ENCODE peak calls at places on chromosomes 7 and 10, in four cellular contexts. V is cardiac fibroblast, M is ovary, O is PC-3. X is an unnamed sample.

GRCh38 chr7:77866791-77867190 is 68.2 kb downstream of the PHTF2 start:
- DNase-seq in V (peak; percentile 46), M (no peak), O (peak; percentile 44), X (peak; percentile 49)

GRCh38 chr7:30859202-30859939 is 52.3 kb upstream of the AQP1 start:
- DNase-seq in V (no peak), M (no peak), O (no peak), X (no peak)

GRCh38 chr7:129664029-129665012 is 52.8 kb downstream of the NRF1 start:
- DNase-seq in V (peak; percentile 85), M (no peak), O (peak; percentile 68), X (peak; percentile 82)

GRCh38 chr7:100044719-100045118 is 4.9 kb upstream of the ZSCAN21 start:
- DNase-seq in V (no peak), M (no peak), O (peak; percentile 44), X (no peak)

GRCh38 chr10:28711079-28711478 is 33.8 kb downstream of the BAMBI start:
- DNase-seq in V (no peak), M (no peak), O (peak; percentile 14), X (no peak)

GRCh38 chr10:62005281-62005680 is 103.8 kb downstream of the ARID5B start:
- DNase-seq in V (no peak), M (no peak), O (no peak), X (peak; percentile 86)

GRCh38 chr10:110208614-110209398 is 1.4 kb downstream of the MXI1 start:
- DNase-seq in V (peak; percentile 48), M (peak; percentile 61), O (peak; percentile 27), X (peak; percentile 57)

GRCh38 chr10:19791032-19791431 is 25.2 kb upstream of the PLXDC2 start:
- DNase-seq in V (peak; percentile 50), M (no peak), O (peak; percentile 4), X (peak; percentile 12)

GRCh38 chr7:16644987-16645592 is 464 bp downstream of the ANKMY2 start:
- DNase-seq in V (peak; percentile 38), M (peak; percentile 58), O (no peak), X (peak; percentile 43)

GRCh38 chr7:45696476-45696875 is 122.3 kb downstream of the ADCY1 start:
- DNase-seq in V (no peak), M (no peak), O (no peak), X (no peak)

GRCh38 chr7:150378115-150378852 is 846 bp upstream of the ZNF775 start:
- DNase-seq in V (peak; percentile 83), M (peak; percentile 69), O (peak; percentile 54), X (peak; percentile 54)

GRCh38 chr7:150413640-150414081 is 34.5 kb downstream of the ZNF775 start:
- DNase-seq in V (no peak), M (no peak), O (no peak), X (no peak)

GRCh38 chr10:123512881-123513822 is 153.0 kb upstream of the GPR26 start:
- DNase-seq in V (no peak), M (no peak), O (no peak), X (no peak)

GRCh38 chr7:29322023-29322712 is 127.6 kb downstream of the CHN2 start:
- DNase-seq in V (no peak), M (no peak), O (no peak), X (no peak)

GRCh38 chr7:105782391-105783063 is 93.9 kb downstream of the ATXN7L1 start:
- DNase-seq in V (peak; percentile 72), M (no peak), O (peak; percentile 96), X (peak; percentile 89)

GRCh38 chr7:44043902-44044301 is 600 bp upstream of the DBNL start:
- DNase-seq in V (no peak), M (peak; percentile 12), O (no peak), X (no peak)

GRCh38 chr7:44959433-44959951 is 19.3 kb downstream of the MYO1G start:
- DNase-seq in V (no peak), M (no peak), O (no peak), X (peak; percentile 17)

GRCh38 chr7:18700147-18700546 is 204.6 kb downstream of the HDAC9 start:
- DNase-seq in V (no peak), M (no peak), O (peak; percentile 44), X (peak; percentile 6)

GRCh38 chr7:17941171-17941490 is 837 bp upstream of the SNX13 start:
- DNase-seq in V (peak; percentile 3), M (no peak), O (peak; percentile 32), X (peak; percentile 16)

GRCh38 chr7:112202819-112203218 is 3.4 kb downstream of the DOCK4 start:
- DNase-seq in V (peak; percentile 30), M (peak; percentile 53), O (peak; percentile 52), X (no peak)

GRCh38 chr10:47024046-47024322 is 112.8 kb downstream of the PTPN20 start:
- DNase-seq in V (no peak), M (no peak), O (no peak), X (no peak)

GRCh38 chr7:157228864-157229422 is 90.2 kb downstream of the UBE3C start:
- DNase-seq in V (peak; percentile 44), M (no peak), O (peak; percentile 45), X (peak; percentile 44)

GRCh38 chr7:38736135-38736534 is 105.0 kb upstream of the AMPH start:
- DNase-seq in V (peak; percentile 47), M (no peak), O (no peak), X (peak; percentile 15)

GRCh38 chr7:158431941-158432347 is 155.7 kb downstream of the PTPRN2 start:
- DNase-seq in V (peak; percentile 93), M (no peak), O (peak; percentile 90), X (peak; percentile 95)

GRCh38 chr7:55074008-55074499 is 55.2 kb downstream of the EGFR start:
- DNase-seq in V (peak; percentile 75), M (no peak), O (peak; percentile 98), X (peak; percentile 93)

GRCh38 chr10:43355749-43356371 is 15.6 kb upstream of the FXYD4 start:
- DNase-seq in V (no peak), M (no peak), O (peak; percentile 97), X (peak; percentile 60)

GRCh38 chr7:8168336-8168735 is 93.6 kb downstream of the ICA1 start:
- DNase-seq in V (no peak), M (no peak), O (no peak), X (no peak)

GRCh38 chr7:49787980-49788379 is 14.5 kb downstream of the VWC2 start:
- DNase-seq in V (no peak), M (no peak), O (no peak), X (no peak)

GRCh38 chr7:49789736-49790135 is 16.3 kb downstream of the VWC2 start:
- DNase-seq in V (no peak), M (no peak), O (no peak), X (no peak)

GRCh38 chr7:49790209-49790608 is 16.8 kb downstream of the VWC2 start:
- DNase-seq in V (no peak), M (no peak), O (no peak), X (no peak)

GRCh38 chr7:49788455-49789059 is 15.1 kb downstream of the VWC2 start:
- DNase-seq in V (no peak), M (no peak), O (no peak), X (no peak)

DNA sequence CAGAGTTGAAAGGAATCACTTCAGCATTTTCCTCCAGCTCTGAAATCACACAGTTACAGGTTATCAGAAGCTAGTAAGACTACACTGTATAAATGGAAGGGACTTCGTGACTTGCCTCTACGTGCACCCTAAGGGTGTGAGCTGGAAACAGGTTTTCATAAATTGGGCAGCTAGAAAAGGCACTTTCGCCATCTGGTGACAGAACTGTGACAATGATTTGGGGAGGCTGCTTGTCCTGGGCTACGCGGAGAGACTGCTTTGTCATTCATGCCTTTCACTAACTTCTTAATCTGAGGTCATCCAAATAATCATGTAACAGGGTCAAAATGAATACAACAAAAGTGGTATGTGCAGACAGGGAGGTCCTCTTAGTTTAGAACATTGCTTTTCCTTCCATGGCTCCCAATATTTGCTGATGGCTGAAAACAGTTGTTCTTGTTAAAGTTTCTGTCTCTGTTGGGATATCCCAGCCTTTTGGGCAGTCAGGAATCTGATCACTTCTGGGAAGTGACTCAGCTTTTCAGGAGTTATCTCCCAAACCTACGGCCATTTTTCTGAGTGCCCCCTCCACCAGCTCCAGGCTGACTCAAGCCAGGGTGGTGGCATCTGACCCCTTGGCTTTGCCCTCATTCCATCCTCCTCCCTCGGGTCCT is 17.8 kb downstream of the VWC2 start:
- DNase-seq in V (no peak), M (no peak), O (peak; percentile 58), X (no peak)
- TF ChIP-seq CTCF in V (no peak), M (no peak), O (peak; percentile 63), X (no peak)

GRCh38 chr10:89979726-89980125 is 278.3 kb downstream of the KIF20B start:
- DNase-seq in V (no peak), M (no peak), O (no peak), X (no peak)
- H3K4me3 ChIP-seq in V (no peak overlapping the region), M (no peak overlapping the region), O (no peak overlapping the region), X (no peak overlapping the region)

DNA sequence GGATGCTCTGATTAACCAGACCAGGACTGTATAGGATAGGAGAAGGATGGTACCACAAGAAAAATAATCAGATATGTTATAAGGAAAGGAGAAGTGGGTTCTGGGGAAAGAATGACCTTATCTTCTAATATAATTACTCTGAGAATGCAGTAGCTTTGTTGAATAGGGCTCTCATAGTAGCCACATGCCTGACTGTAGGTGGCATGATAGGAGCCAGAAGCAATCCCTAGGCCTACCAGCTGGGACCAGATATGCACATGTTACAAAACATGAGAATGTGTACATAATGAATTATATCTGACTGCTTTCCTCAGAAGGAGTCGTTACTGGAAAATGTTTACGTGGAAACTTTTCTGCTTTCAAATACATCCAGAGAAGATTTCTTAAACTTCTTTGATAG is 53.2 kb upstream of the FAM3C start:
- DNase-seq in V (peak; percentile 53), M (no peak), O (peak; percentile 12), X (peak; percentile 12)
- TF ChIP-seq CTCF in V (no peak), M (no peak), O (no peak), X (peak; percentile 14)

DNA sequence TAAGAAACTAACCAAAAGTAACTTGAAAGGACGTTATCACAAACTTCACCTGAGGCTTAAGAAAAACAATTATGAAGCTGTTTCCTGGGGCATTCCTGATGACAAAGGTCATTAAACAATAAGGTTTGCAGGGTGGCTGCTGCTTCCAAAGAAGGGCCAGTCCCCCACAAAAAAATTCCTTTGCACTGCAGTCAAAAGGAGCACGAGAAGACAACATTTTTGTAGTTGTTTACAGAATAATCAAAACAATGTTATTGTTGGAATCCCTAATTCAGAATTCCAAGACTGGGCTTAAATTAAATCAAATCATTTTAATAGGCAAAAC is 398 bp upstream of the USP54 start:
- DNase-seq in V (no peak), M (no peak), O (no peak), X (no peak)
- H3K4me3 ChIP-seq in V (no peak overlapping the region), M (no peak overlapping the region), O (peak overlapping the region; percentile 46), X (no peak overlapping the region)

GRCh38 chr7:138449580-138449979 is 10.5 kb upstream of the TRIM24 start:
- DNase-seq in V (no peak), M (no peak), O (no peak), X (no peak)
- TF ChIP-seq CTCF in V (peak; percentile 22), M (no peak), O (peak; percentile 54), X (peak; percentile 28)

GRCh38 chr7:127755965-127756364 is 104.0 kb downstream of the SND1 start:
- DNase-seq in V (no peak), M (no peak), O (no peak), X (no peak)
- H3K4me3 ChIP-seq in V (no peak overlapping the region), M (no peak overlapping the region), O (no peak overlapping the region), X (no peak overlapping the region)